ENCODE peak calls at places on chromosomes 1 and 21, in eight cellular contexts. One of them, this sample, is unnamed. For H3K9me3, the result is how much of the 10 kb centered on the place peaks cover.

GRCh38 chr1:45356186-45356585 is 15.9 kb upstream of the MUTYH start:
- DNase-seq in psoas muscle: no peak
- DNase-seq in breast epithelium: no peak
- DNase-seq in cardiac muscle cell: no peak
- DNase-seq in IMR-90: peak
- DNase-seq in CD8-positive, alpha-beta T cell: no peak
- DNase-seq in stomach: no peak
- DNase-seq in heart right ventricle: no peak
- DNase-seq in this sample: no peak

GRCh38 chr1:226083303-226084101 is 21.0 kb downstream of the H3-3A start:
- DNase-seq in IMR-90: peak
- DNase-seq in cardiac muscle cell: peak
- DNase-seq in stomach: peak
- DNase-seq in psoas muscle: peak
- DNase-seq in heart right ventricle: peak
- DNase-seq in breast epithelium: peak
- DNase-seq in CD8-positive, alpha-beta T cell: peak
- DNase-seq in this sample: peak

GRCh38 chr1:208178091-208178529 is 66.1 kb downstream of the PLXNA2 start:
- DNase-seq in IMR-90: no peak
- DNase-seq in cardiac muscle cell: no peak
- DNase-seq in CD8-positive, alpha-beta T cell: no peak
- DNase-seq in stomach: peak
- DNase-seq in psoas muscle: no peak
- DNase-seq in breast epithelium: no peak
- DNase-seq in heart right ventricle: no peak
- DNase-seq in this sample: no peak

GRCh38 chr1:54546651-54547348 is 1.2 kb upstream of the ACOT11 start:
- DNase-seq in IMR-90: no peak
- DNase-seq in cardiac muscle cell: no peak
- DNase-seq in CD8-positive, alpha-beta T cell: no peak
- DNase-seq in heart right ventricle: no peak
- DNase-seq in breast epithelium: no peak
- DNase-seq in psoas muscle: no peak
- DNase-seq in stomach: no peak
- DNase-seq in this sample: no peak

GRCh38 chr1:19376428-19377372 is 64.6 kb downstream of the SLC66A1 start:
- DNase-seq in stomach: no peak
- DNase-seq in heart right ventricle: no peak
- DNase-seq in breast epithelium: no peak
- DNase-seq in CD8-positive, alpha-beta T cell: no peak
- DNase-seq in cardiac muscle cell: no peak
- DNase-seq in psoas muscle: no peak
- DNase-seq in IMR-90: no peak
- DNase-seq in this sample: no peak

GRCh38 chr1:12556368-12556930 is 61.6 kb downstream of the DHRS3 start:
- DNase-seq in stomach: no peak
- DNase-seq in heart right ventricle: peak
- DNase-seq in IMR-90: peak
- DNase-seq in psoas muscle: peak
- DNase-seq in breast epithelium: peak
- DNase-seq in CD8-positive, alpha-beta T cell: no peak
- DNase-seq in cardiac muscle cell: peak
- DNase-seq in this sample: peak

GRCh38 chr1:41664861-41665640 is 180.6 kb upstream of the EDN2 start:
- DNase-seq in psoas muscle: no peak
- DNase-seq in stomach: no peak
- DNase-seq in breast epithelium: no peak
- DNase-seq in IMR-90: peak
- DNase-seq in cardiac muscle cell: peak
- DNase-seq in CD8-positive, alpha-beta T cell: no peak
- DNase-seq in heart right ventricle: no peak
- DNase-seq in this sample: no peak

GRCh38 chr1:8746554-8746953 is 70.9 kb downstream of the RERE start:
- DNase-seq in CD8-positive, alpha-beta T cell: no peak
- DNase-seq in cardiac muscle cell: no peak
- DNase-seq in IMR-90: peak
- DNase-seq in breast epithelium: no peak
- DNase-seq in heart right ventricle: no peak
- DNase-seq in stomach: no peak
- DNase-seq in psoas muscle: no peak
- DNase-seq in this sample: no peak

GRCh38 chr1:117414943-117415342 is 47.7 kb downstream of the MAN1A2 start:
- DNase-seq in stomach: no peak
- DNase-seq in CD8-positive, alpha-beta T cell: no peak
- DNase-seq in breast epithelium: no peak
- DNase-seq in psoas muscle: no peak
- DNase-seq in cardiac muscle cell: no peak
- DNase-seq in heart right ventricle: no peak
- DNase-seq in IMR-90: no peak
- DNase-seq in this sample: no peak

DNA sequence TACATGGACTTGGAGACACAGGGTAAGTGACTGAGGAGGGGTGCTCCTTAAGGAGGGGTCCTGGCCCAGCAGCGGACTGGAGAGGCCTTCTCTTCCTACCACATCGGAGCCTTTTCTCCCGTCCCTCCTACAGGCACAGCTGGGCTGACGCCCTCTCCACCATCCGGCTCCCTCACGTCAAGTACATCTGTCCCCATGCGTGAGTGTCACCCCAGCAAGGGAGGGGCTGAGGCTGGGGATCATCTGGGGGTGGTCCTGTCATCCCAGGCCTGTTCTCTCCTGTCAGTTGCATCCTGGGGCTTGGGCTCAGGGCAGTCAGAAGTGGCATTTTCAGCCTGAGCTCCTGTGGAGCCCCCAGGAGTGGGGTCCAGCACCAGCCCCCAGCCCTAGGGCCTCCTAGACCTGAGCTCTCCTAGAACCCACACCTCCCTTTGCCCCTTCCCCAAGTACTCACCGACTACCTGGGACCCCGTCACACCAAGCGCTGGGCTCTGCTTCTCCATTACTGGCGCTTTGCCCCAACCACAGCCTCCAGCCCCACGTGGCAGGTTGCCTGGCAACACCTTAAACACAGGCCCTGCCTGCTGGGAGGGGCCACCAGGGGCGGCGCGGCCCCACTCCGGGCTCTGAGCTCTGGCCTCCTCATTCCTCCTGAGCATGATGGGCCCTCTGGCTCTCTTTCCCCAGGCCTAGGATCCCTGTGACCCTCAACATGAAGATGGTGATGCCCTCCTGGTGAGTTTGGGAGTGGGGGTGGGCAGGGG is 2.3 kb downstream of the LYPLA2 start:
- DNase-seq in heart right ventricle: no peak
- DNase-seq in psoas muscle: peak
- DNase-seq in stomach: peak
- DNase-seq in IMR-90: no peak
- DNase-seq in CD8-positive, alpha-beta T cell: no peak
- DNase-seq in breast epithelium: peak
- DNase-seq in cardiac muscle cell: peak
- DNase-seq in this sample: no peak
- H3K27ac ChIP-seq in heart right ventricle: no peak
- H3K27ac ChIP-seq in psoas muscle: peak
- H3K27ac ChIP-seq in stomach: peak
- H3K27ac ChIP-seq in IMR-90: no peak
- H3K27ac ChIP-seq in CD8-positive, alpha-beta T cell: no peak
- H3K27ac ChIP-seq in breast epithelium: peak
- H3K27ac ChIP-seq in cardiac muscle cell: no peak
- H3K27ac ChIP-seq in this sample: no peak

GRCh38 chr21:44426663-44427191 is 28.6 kb upstream of the LRRC3 start:
- DNase-seq in heart right ventricle: no peak
- DNase-seq in cardiac muscle cell: no peak
- DNase-seq in CD8-positive, alpha-beta T cell: no peak
- DNase-seq in psoas muscle: peak
- DNase-seq in breast epithelium: peak
- DNase-seq in stomach: no peak
- DNase-seq in IMR-90: no peak
- DNase-seq in this sample: no peak
- H3K9me3 ChIP-seq in heart right ventricle: under half
- H3K9me3 ChIP-seq in cardiac muscle cell: under half
- H3K9me3 ChIP-seq in CD8-positive, alpha-beta T cell: under half
- H3K9me3 ChIP-seq in psoas muscle: under half
- H3K9me3 ChIP-seq in breast epithelium: under half
- H3K9me3 ChIP-seq in stomach: under half
- H3K9me3 ChIP-seq in IMR-90: under half
- H3K9me3 ChIP-seq in this sample: under half

GRCh38 chr21:30813174-30813573 is at the start of gene KRTAP8-1:
- DNase-seq in heart right ventricle: no peak
- DNase-seq in IMR-90: no peak
- DNase-seq in psoas muscle: no peak
- DNase-seq in breast epithelium: no peak
- DNase-seq in stomach: no peak
- DNase-seq in cardiac muscle cell: no peak
- DNase-seq in CD8-positive, alpha-beta T cell: no peak
- DNase-seq in this sample: no peak

GRCh38 chr21:30818837-30819236 is 5.8 kb upstream of the KRTAP8-1 start:
- DNase-seq in heart right ventricle: no peak
- DNase-seq in cardiac muscle cell: no peak
- DNase-seq in stomach: no peak
- DNase-seq in psoas muscle: no peak
- DNase-seq in breast epithelium: no peak
- DNase-seq in CD8-positive, alpha-beta T cell: no peak
- DNase-seq in IMR-90: no peak
- DNase-seq in this sample: no peak
- H3K27ac ChIP-seq in heart right ventricle: no peak
- H3K27ac ChIP-seq in cardiac muscle cell: no peak
- H3K27ac ChIP-seq in stomach: no peak
- H3K27ac ChIP-seq in psoas muscle: no peak
- H3K27ac ChIP-seq in breast epithelium: no peak
- H3K27ac ChIP-seq in CD8-positive, alpha-beta T cell: no peak
- H3K27ac ChIP-seq in IMR-90: no peak
- H3K27ac ChIP-seq in this sample: no peak

DNA sequence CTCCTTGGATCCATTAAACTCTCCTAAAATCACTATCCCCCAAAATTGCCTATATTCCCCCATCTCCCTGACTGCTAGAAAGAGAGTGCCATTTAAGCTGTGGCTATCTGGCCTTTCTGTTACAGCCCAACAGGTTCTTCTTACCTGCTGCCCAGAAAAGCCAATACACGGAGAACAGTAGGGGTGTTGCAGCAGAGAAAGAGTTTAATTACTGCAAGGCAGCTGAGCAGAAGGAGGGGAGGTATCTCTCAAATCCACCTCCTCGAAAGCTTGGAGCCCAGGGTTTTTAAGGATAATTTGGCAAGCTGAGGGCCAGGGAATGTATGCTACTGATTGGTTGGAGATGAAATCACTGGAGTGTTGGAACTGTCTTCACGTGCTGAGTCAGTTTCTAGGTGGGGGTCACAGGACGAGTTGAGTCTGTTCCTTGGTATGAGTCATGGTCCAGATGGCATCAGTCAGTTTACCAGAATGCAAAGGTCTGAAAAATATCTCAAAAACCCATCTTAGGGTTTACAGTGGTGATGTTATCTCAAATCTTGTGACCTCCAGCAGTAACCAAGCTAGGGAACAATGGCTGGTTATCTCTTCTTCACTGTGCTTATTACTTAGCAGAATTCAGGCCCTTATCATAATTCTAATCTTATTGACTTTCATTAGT is 89.8 kb downstream of the SMYD3 start:
- DNase-seq in cardiac muscle cell: peak
- DNase-seq in heart right ventricle: no peak
- DNase-seq in stomach: no peak
- DNase-seq in breast epithelium: no peak
- DNase-seq in IMR-90: peak
- DNase-seq in psoas muscle: no peak
- DNase-seq in CD8-positive, alpha-beta T cell: no peak
- DNase-seq in this sample: no peak
- H3K9me3 ChIP-seq in cardiac muscle cell: under half
- H3K9me3 ChIP-seq in heart right ventricle: under half
- H3K9me3 ChIP-seq in stomach: under half
- H3K9me3 ChIP-seq in breast epithelium: under half
- H3K9me3 ChIP-seq in IMR-90: under half
- H3K9me3 ChIP-seq in psoas muscle: under half
- H3K9me3 ChIP-seq in CD8-positive, alpha-beta T cell: under half
- H3K9me3 ChIP-seq in this sample: under half

This sample was measured in ovary.